ENCODE peak calls at places on chromosomes 11 and 22, in four cellular contexts. X is A549, E is HepG2, V is H1. R is an unnamed sample. For H3K4me1, the result is how much of the 10 kb centered on the place peaks cover.

GRCh38 chr11:3001496-3001895 is 9.4 kb upstream of the NAP1L4 start:
- DNase-seq in X (no peak), E (no peak), V (no peak), R (no peak)

GRCh38 chr22:46046299-46046685 is 69.3 kb upstream of the WNT7B start:
- DNase-seq in X (no peak), V (no peak), E (no peak), R (no peak)

GRCh38 chr11:111066861-111067260 is 178.7 kb upstream of the POU2AF2 start:
- DNase-seq in X (no peak), V (no peak), E (no peak), R (no peak)

GRCh38 chr11:45457649-45458048 is 171.5 kb upstream of the SYT13 start:
- DNase-seq in E (no peak), X (no peak), V (no peak), R (no peak)

GRCh38 chr11:104956528-104956927 is 11.8 kb downstream of the CASP4 start:
- DNase-seq in V (no peak), E (peak), X (no peak), R (no peak)

GRCh38 chr22:24494182-24494534 is 974 bp upstream of the UPB1 start:
- DNase-seq in V (no peak), X (no peak), E (no peak), R (no peak)

GRCh38 chr11:279966-280761 is 2.0 kb downstream of the NLRP6 start:
- DNase-seq in X (no peak), E (no peak), V (no peak), R (no peak)

GRCh38 chr11:94130589-94131362 is 2.1 kb downstream of the PANX1 start:
- DNase-seq in X (no peak), E (no peak), V (no peak), R (no peak)

GRCh38 chr11:90113541-90113940 is 20.9 kb upstream of the NAALAD2 start:
- DNase-seq in X (no peak), V (no peak), E (no peak), R (no peak)

GRCh38 chr11:61900251-61900650 is 8.9 kb upstream of the FADS3 start:
- DNase-seq in E (no peak), X (no peak), V (no peak), R (no peak)

GRCh38 chr11:77752518-77752917 is 68.0 kb downstream of the RSF1 start:
- DNase-seq in V (peak), E (no peak), X (no peak), R (no peak)

GRCh38 chr11:27217948-27218410 is 145.0 kb downstream of the CCDC34 start:
- DNase-seq in E (no peak), V (no peak), X (no peak), R (no peak)

GRCh38 chr22:48493733-48494132 is 1333.9 kb downstream of the BRD1 start:
- DNase-seq in V (no peak), X (no peak), E (no peak), R (no peak)

GRCh38 chr11:13465909-13466371 is 2.9 kb upstream of the BTBD10 start:
- DNase-seq in V (no peak), E (peak), X (peak), R (peak)

GRCh38 chr11:64765291-64765803 is 5.6 kb upstream of the PYGM start:
- DNase-seq in X (no peak), V (no peak), E (no peak), R (no peak)
- H3K4me1 ChIP-seq in X (under half), V (under half), E (under half), R (under half)

GRCh38 chr11:69296890-69297224 is 2.9 kb downstream of the MYEOV start:
- DNase-seq in X (no peak), V (no peak), E (no peak), R (no peak)
- TF ChIP-seq RNF2 in X (no peak), V (no peak), E (no peak), R (no peak)

GRCh38 chr22:20508815-20509271 is 1.4 kb downstream of the MED15 start:
- DNase-seq in V (no peak), X (no peak), E (no peak), R (peak)

GRCh38 chr22:20511578-20512259 is 4.3 kb downstream of the MED15 start:
- DNase-seq in E (no peak), V (no peak), X (no peak), R (no peak)

GRCh38 chr22:20507253-20508066 is at the start of gene MED15:
- DNase-seq in V (peak), E (peak), X (peak), R (peak)

GRCh38 chr22:20509344-20510047 is 2.1 kb downstream of the MED15 start:
- DNase-seq in V (no peak), E (peak), X (peak), R (peak)

DNA sequence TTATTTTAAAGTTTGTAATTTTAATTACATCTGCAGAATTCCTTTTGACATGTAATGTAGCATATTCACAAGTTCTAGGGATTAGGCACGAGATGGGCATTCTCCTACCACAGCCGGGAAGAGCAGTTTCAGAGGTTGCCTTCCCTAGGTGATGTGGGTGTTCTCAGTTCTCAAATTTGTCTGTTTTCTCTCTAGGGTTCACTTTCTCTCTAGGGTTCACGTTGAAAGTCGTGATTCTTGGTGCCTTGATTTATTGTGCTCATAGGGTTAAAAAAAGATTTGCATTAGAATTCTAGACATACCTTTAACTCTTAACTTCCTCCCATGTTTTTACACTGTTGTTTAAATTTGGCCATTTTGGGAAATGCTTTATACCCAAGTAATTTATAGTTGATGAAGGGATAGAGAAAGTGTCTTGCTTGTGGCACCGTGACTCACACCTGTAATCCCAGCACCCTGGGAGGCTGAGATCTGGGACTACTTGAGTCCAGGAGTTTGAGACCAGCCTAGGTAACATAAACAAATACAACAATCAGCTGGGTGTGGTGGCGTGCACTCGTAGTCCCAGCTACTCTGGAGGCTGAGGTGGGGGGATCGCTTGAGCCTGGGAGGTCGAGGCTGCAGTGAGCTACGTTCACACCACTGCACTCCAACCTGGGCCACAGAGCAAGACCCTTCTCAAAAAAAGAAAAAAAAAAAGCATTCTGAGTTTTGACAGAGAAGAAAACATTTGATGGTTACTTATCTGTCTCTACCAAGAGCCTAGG is 3.6 kb downstream of the MED15 start:
- DNase-seq in E (no peak), X (no peak), V (no peak), R (no peak)
- H3K4me1 ChIP-seq in E (under half), X (half or more), V (under half), R (under half)

GRCh38 chr22:20001082-20001638 is 15.5 kb downstream of the ARVCF start:
- DNase-seq in E (no peak), X (no peak), V (no peak), R (no peak)

GRCh38 chr22:19998232-19998951 is 18.2 kb downstream of the ARVCF start:
- DNase-seq in X (no peak), V (no peak), E (no peak), R (no peak)

GRCh38 chr22:19998991-19999820 is 17.4 kb downstream of the ARVCF start:
- DNase-seq in X (no peak), V (no peak), E (no peak), R (peak)

GRCh38 chr22:20002098-20002497 is 14.5 kb downstream of the ARVCF start:
- DNase-seq in V (no peak), E (no peak), X (no peak), R (no peak)

GRCh38 chr22:20000246-20001081 is 16.2 kb downstream of the ARVCF start:
- DNase-seq in E (peak), V (no peak), X (no peak), R (no peak)
- TF ChIP-seq RNF2 in E (no peak), V (no peak), X (no peak), R (no peak)

GRCh38 chr22:19850482-19851109 is 4.1 kb downstream of the GNB1L start:
- DNase-seq in V (no peak), X (no peak), E (no peak), R (peak)
- H3K4me1 ChIP-seq in V (under half), X (under half), E (half or more), R (half or more)

DNA sequence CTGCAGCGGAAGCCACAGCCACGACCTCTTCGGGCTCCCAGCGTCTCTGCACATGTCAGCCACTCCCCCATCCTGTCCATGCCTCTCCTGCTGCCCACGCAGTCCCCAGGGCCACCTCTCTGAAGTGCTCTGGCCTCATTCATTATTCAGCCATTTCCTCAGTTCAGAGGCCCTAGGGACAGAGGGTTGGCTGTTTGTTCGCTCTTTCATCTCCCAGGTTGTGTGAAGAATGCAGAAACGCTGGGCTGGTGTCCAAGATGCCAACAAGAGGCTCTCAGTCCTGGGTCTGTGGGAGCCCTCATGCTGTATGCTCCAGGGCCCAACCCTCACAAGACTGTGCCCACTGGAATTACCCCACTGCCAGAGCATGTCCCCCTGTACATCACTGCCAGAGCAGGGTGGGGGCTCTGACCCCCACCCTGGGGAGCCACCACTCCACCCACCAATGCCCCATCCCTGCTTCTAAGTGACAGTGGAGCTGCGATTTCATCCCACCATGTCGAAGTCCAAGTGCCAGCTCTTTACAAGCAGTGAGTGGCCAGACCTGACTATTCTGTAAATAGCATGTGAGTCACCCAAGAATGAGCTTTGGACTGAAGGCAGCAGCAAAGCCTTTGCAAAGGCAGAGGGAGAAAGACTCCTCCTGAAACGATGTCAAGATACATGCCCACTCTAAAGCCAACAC is 209.6 kb downstream of the BUD13 start:
- DNase-seq in E (peak), X (peak), V (no peak), R (no peak)
- TF ChIP-seq RNF2 in E (no peak), X (no peak), V (no peak), R (no peak)

DNA sequence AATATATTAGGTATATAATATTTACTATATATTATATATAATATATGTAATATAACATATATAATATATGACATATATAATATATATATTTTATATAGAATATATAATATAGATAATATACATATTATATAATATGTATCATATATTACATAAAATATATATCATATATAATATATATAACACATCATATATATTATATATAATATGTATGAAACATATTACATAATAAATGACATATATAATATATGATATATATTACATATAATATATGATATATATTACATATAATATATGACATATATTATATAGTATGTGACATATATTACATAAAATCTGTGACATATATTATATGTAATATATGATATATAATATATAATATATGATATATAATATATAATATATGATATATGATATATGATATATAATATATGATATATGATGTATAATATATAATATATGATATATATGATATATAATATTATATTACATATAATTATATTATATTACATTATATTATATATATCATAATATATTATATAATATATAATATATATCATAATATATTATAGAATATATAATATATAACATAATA is 119.5 kb upstream of the RIMBP3 start:
- DNase-seq in X (no peak), V (no peak), E (no peak), R (no peak)
- H3K4me1 ChIP-seq in X (under half), V (under half), E (under half), R (under half)

GRCh38 chr11:42170601-42171000 is 711.1 kb upstream of the LRRC4C start:
- DNase-seq in E (no peak), X (no peak), V (no peak), R (no peak)

GRCh38 chr11:42175203-42175602 is 715.8 kb upstream of the LRRC4C start:
- DNase-seq in V (no peak), E (no peak), X (no peak), R (no peak)

GRCh38 chr11:42171046-42171445 is 711.6 kb upstream of the LRRC4C start:
- DNase-seq in E (no peak), V (no peak), X (no peak), R (no peak)

DNA sequence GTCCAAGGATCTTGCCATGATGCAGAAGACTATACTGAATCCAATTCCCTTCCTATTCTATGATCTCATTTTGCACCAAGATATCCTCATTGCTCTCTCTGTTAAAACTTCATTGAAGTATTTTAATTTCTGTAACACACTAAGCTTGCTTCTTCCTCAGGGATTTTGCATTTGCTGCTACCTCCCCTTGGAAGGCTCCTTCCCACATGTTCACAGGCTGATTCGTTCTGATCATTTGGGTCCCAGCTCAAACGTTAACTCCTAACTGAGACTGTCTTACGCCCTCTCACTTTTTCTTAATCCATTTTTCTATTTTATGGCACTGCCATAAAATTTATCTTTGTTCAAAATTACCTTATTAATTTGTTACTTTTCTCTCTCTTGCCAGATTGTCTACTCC is 713.0 kb upstream of the LRRC4C start:
- DNase-seq in V (no peak), X (no peak), E (no peak), R (no peak)
- TF ChIP-seq RNF2 in V (no peak), X (no peak), E (no peak), R (no peak)

GRCh38 chr11:19597194-19597593 is 115.4 kb upstream of the NAV2 start:
- DNase-seq in X (no peak), E (no peak), V (no peak), R (no peak)
- H3K4me1 ChIP-seq in X (half or more), E (under half), V (under half), R (under half)

R was measured in K562.